ENCODE peak calls at places on chromosomes 1 and 21, in eight cellular contexts. N is tibial artery, O is progenitor cell of endocrine pancreas, D is left ventricle myocardium inferior, V is CD14-positive monocyte, U is heart right ventricle, F is WTC11, G is testis. K is an unnamed sample.

GRCh38 chr1:209648931-209649776 is 3.1 kb downstream of the LAMB3 start:
- DNase-seq in N (no peak), D (no peak), U (no peak), F (no peak), G (no peak), O (no peak), V (peak; percentile 83), K (no peak)

GRCh38 chr1:225746361-225747179 is 31.1 kb upstream of the SRP9 start:
- DNase-seq in N (peak; percentile 58), V (no peak), U (peak; percentile 69), G (peak; percentile 54), F (peak; percentile 75), O (peak; percentile 12), D (peak; percentile 69), K (no peak)

GRCh38 chr1:178055779-178056471 is 38.0 kb upstream of the RASAL2 start:
- DNase-seq in V (peak; percentile 53), G (no peak), F (no peak), D (no peak), O (no peak), N (no peak), U (no peak), K (no peak)

GRCh38 chr1:164611754-164612642 is 53.0 kb downstream of the PBX1 start:
- DNase-seq in F (no peak), N (peak; percentile 43), V (no peak), U (no peak), G (no peak), O (peak; percentile 33), D (no peak), K (no peak)

GRCh38 chr1:227776277-227776676 is 39.2 kb upstream of the PRSS38 start:
- DNase-seq in U (no peak), V (no peak), N (no peak), D (no peak), G (no peak), F (no peak), O (no peak), K (no peak)

GRCh38 chr1:115929846-115930245 is 46.5 kb upstream of the SLC22A15 start:
- DNase-seq in D (no peak), G (no peak), O (no peak), N (no peak), F (no peak), U (no peak), V (no peak), K (no peak)

GRCh38 chr1:17089496-17089895 is 29.8 kb downstream of the PADI2 start:
- DNase-seq in O (no peak), F (no peak), N (no peak), U (no peak), V (no peak), G (peak; percentile 67), D (no peak), K (no peak)

GRCh38 chr1:32990887-32991286 is 26.3 kb upstream of the RNF19B start:
- DNase-seq in N (peak; percentile 9), F (no peak), D (no peak), G (no peak), V (no peak), O (no peak), U (no peak), K (no peak)

GRCh38 chr1:4425892-4426291 is 228.5 kb upstream of the AJAP1 start:
- DNase-seq in G (peak; percentile 83), D (no peak), F (no peak), U (no peak), V (no peak), N (no peak), O (no peak), K (no peak)

GRCh38 chr1:230222678-230223077 is 155.6 kb downstream of the GALNT2 start:
- DNase-seq in V (no peak), O (no peak), F (no peak), U (no peak), N (no peak), D (no peak), G (peak; percentile 4), K (no peak)
- TF ChIP-seq CTCF in V (no peak), O (no peak), F (no peak), U (no peak), N (no peak), D (no peak), G (no peak), K (no peak)

GRCh38 chr1:184804220-184804619 is 49.6 kb upstream of the EDEM3 start:
- DNase-seq in V (no peak), D (no peak), O (no peak), G (no peak), U (no peak), F (no peak), N (no peak), K (no peak)

GRCh38 chr1:184802739-184803492 is 48.3 kb upstream of the EDEM3 start:
- DNase-seq in U (no peak), V (no peak), O (no peak), D (no peak), N (no peak), F (no peak), G (no peak), K (no peak)

GRCh38 chr1:184806296-184806721 is 51.7 kb upstream of the EDEM3 start:
- DNase-seq in U (no peak), G (no peak), N (no peak), D (no peak), O (no peak), V (peak; percentile 70), F (no peak), K (no peak)

GRCh38 chr1:184801503-184801902 is 46.8 kb upstream of the EDEM3 start:
- DNase-seq in U (no peak), O (no peak), N (peak; percentile 41), F (no peak), D (no peak), V (no peak), G (no peak), K (no peak)

DNA sequence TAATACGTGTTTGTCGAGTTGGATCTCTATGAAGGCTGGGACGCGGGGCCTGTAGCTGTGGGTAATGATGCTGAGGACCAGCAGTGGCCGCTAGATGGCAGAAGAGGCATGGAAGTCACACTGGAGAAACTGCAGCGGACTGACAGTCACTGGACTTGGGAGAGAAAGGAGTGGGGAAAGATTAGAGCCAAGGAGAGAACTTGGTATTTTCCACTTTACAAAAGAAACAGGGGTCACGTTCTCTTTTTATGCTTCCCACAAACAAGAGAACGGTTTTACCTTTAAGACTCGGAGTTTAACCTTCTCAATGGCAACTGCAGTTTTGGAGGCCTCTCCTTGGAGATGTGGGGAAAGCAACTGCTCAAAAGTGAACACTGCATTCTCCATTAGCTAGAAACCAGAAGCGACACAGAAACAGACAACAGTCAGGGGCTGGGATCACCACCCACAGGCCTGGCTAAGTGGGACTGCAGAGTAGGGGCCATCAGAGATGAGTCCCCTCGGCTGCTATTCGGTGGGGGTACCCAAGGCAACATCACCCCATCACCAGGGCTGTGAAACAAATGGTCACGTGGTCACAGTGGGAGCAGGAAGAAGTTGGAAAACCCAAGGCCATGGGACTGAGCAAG is 51.1 kb upstream of the EDEM3 start:
- DNase-seq in N (peak; percentile 95), D (peak; percentile 89), G (peak; percentile 95), F (peak; percentile 86), U (peak; percentile 86), O (peak; percentile 77), V (peak; percentile 78), K (peak; percentile 72)
- TF ChIP-seq CTCF in N (peak; percentile 89), D (peak; percentile 97), G (peak; percentile 84), F (peak; percentile 80), U (peak; percentile 90), O (peak; percentile 96), V (peak; percentile 93), K (peak; percentile 78)

GRCh38 chr1:109399326-109399957 is 1.7 kb upstream of the SORT1 start:
- DNase-seq in G (peak; percentile 46), U (no peak), D (no peak), N (no peak), V (no peak), F (no peak), O (no peak), K (no peak)
- TF ChIP-seq CTCF in G (peak; percentile 72), U (peak; percentile 69), D (peak; percentile 69), N (peak; percentile 58), V (peak; percentile 73), F (peak; percentile 62), O (peak; percentile 73), K (peak; percentile 94)

GRCh38 chr1:198788561-198789064 is 149.8 kb downstream of the PTPRC start:
- DNase-seq in U (no peak), V (no peak), O (no peak), D (no peak), F (peak; percentile 65), G (no peak), N (no peak), K (no peak)
- TF ChIP-seq CTCF in U (no peak), V (peak; percentile 36), O (peak; percentile 67), D (peak; percentile 30), F (peak; percentile 31), G (no peak), N (no peak), K (no peak)

DNA sequence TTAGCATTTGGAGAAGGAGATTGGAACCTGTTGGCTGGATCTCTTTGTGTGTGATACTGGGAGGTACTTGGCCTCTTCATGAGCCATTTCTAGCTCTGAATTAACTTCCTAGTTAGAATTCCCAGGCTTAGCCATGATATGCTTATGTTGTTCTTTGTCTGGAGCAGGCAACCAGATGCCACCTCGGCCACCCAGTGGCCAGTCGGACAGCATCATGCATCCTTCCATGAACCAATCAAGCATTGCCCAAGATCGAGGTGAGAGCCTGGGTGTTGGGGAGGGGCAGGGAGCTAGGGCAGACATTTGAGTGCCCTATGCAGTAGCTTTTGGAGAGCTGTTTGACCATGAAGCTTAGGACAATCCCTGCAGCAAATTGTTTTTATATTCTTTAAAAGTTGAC is 26.5 kb upstream of the PIGV start:
- DNase-seq in O (no peak), G (no peak), D (no peak), U (no peak), N (no peak), F (no peak), V (no peak), K (no peak)
- TF ChIP-seq CTCF in O (peak; percentile 31), G (no peak), D (peak; percentile 12), U (peak; percentile 8), N (no peak), F (no peak), V (no peak), K (peak; percentile 20)

GRCh38 chr21:26843912-26844257 is 1.3 kb downstream of the ADAMTS1 start:
- DNase-seq in F (no peak), O (peak; percentile 12), U (no peak), G (no peak), V (no peak), D (no peak), N (no peak), K (no peak)
- TF ChIP-seq CTCF in F (no peak), O (no peak), U (no peak), G (no peak), V (no peak), D (no peak), N (no peak), K (no peak)

K was measured in mesothelial cell of epicardium.